ENCODE peak calls at places on chromosomes 12 and 14, in four cellular contexts. O, G, K and H are unnamed samples.

GRCh38 chr14:95315156-95315555 is 4.6 kb downstream of the CLMN start:
- DNase-seq in K (no peak), G (no peak), O (no peak), H (no peak)

GRCh38 chr12:51393676-51394545 is 2.7 kb upstream of the GALNT6 start:
- DNase-seq in G (peak; percentile 22), O (peak; percentile 63), K (no peak), H (no peak)

GRCh38 chr12:57223191-57224165 is 6.0 kb upstream of the SHMT2 start:
- DNase-seq in K (no peak), O (no peak), G (no peak), H (no peak)

GRCh38 chr12:99444859-99445316 is 202.7 kb upstream of the GARIN6 start:
- DNase-seq in O (no peak), G (no peak), K (peak; percentile 76), H (no peak)

GRCh38 chr12:29158364-29158763 is 9.3 kb downstream of the FAR2 start:
- DNase-seq in O (no peak), G (no peak), K (no peak), H (no peak)

GRCh38 chr12:109604902-109605536 is 31.4 kb downstream of the MVK start:
- DNase-seq in G (no peak), K (no peak), O (no peak), H (peak; percentile 83)

GRCh38 chr12:52360663-52361271 is 6.5 kb downstream of the KRT85 start:
- DNase-seq in K (no peak), G (no peak), O (no peak), H (peak; percentile 38)

GRCh38 chr14:101858791-101859537 is 97.5 kb downstream of the PPP2R5C start:
- DNase-seq in O (no peak), K (no peak), G (no peak), H (no peak)

GRCh38 chr14:100078997-100079561 is 13.9 kb downstream of the EVL start:
- DNase-seq in O (no peak), K (no peak), G (peak; percentile 16), H (peak; percentile 82)

GRCh38 chr12:117063162-117063911 is 35.9 kb downstream of the TESC start:
- DNase-seq in K (no peak), G (no peak), O (no peak), H (no peak)

GRCh38 chr14:22871962-22872832 is 657 bp downstream of the LRP10 start:
- DNase-seq in O (no peak), G (peak; percentile 93), K (peak; percentile 90), H (peak; percentile 94)

GRCh38 chr12:29961231-29961630 is 177.5 kb upstream of the TMTC1 start:
- DNase-seq in K (no peak), G (no peak), O (no peak), H (no peak)

GRCh38 chr12:111093428-111094142 is 173.2 kb upstream of the MYL2 start:
- DNase-seq in O (no peak), K (no peak), G (no peak), H (no peak)

GRCh38 chr14:21672116-21672515 is 1.5 kb downstream of the OR4E1 start:
- DNase-seq in G (no peak), O (no peak), K (no peak), H (no peak)

GRCh38 chr14:64722842-64723447 is 18.7 kb downstream of the PLEKHG3 start:
- DNase-seq in G (no peak), K (no peak), O (no peak), H (no peak)

GRCh38 chr14:61456720-61457119 is 135.3 kb downstream of the PRKCH start:
- DNase-seq in O (no peak), G (peak; percentile 93), K (peak; percentile 76), H (peak; percentile 75)

GRCh38 chr12:24025153-24025798 is 75.8 kb upstream of the SOX5 start:
- DNase-seq in G (no peak), K (no peak), O (no peak), H (no peak)

GRCh38 chr12:1590083-1590979 is 4.0 kb downstream of the FBXL14 start:
- DNase-seq in G (peak; percentile 60), O (no peak), K (no peak), H (peak; percentile 30)

GRCh38 chr12:49059385-49060232 is 985 bp downstream of the KMT2D start:
- DNase-seq in K (peak; percentile 34), O (no peak), G (peak; percentile 34), H (peak; percentile 41)

GRCh38 chr12:52207895-52208294 is 16.1 kb upstream of the KRT80 start:
- DNase-seq in K (no peak), O (no peak), G (no peak), H (peak; percentile 64)

GRCh38 chr12:47378907-47379306 is 299.1 kb upstream of the AMIGO2 start:
- DNase-seq in G (no peak), K (peak; percentile 31), O (no peak), H (no peak)

GRCh38 chr14:53147893-53148292 is 5.2 kb downstream of the DDHD1 start:
- DNase-seq in G (no peak), O (no peak), K (no peak), H (no peak)

GRCh38 chr14:53148612-53149202 is 4.4 kb downstream of the DDHD1 start:
- DNase-seq in G (no peak), O (no peak), K (no peak), H (no peak)

GRCh38 chr14:53146739-53147138 is 6.4 kb downstream of the DDHD1 start:
- DNase-seq in G (no peak), O (no peak), K (no peak), H (no peak)

GRCh38 chr14:53149656-53150319 is 3.3 kb downstream of the DDHD1 start:
- DNase-seq in O (no peak), K (no peak), G (no peak), H (no peak)

DNA sequence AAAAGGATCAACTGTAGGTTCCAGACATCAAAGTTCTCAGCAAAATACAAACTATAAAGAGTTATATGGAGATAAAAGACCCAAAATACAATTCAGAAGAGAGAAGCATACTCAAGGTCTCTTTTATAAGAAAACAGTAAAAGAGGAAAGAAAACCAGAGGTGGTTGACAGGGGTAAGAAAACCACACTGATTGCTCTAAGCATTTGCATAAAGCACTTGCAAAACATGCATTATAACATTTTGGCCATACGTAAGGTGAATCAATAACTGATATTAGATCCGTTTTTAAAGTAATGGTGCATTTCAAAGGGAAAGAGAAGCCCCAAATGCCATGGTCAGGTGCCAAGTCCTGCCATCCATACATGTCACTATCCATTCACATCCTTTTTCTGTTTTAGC is 5.9 kb downstream of the DDHD1 start:
- DNase-seq in O (no peak), G (no peak), K (no peak), H (no peak)
- H3K4me3 ChIP-seq in O (no peak overlapping the region), G (no peak overlapping the region), K (no peak overlapping the region), H (no peak overlapping the region)

DNA sequence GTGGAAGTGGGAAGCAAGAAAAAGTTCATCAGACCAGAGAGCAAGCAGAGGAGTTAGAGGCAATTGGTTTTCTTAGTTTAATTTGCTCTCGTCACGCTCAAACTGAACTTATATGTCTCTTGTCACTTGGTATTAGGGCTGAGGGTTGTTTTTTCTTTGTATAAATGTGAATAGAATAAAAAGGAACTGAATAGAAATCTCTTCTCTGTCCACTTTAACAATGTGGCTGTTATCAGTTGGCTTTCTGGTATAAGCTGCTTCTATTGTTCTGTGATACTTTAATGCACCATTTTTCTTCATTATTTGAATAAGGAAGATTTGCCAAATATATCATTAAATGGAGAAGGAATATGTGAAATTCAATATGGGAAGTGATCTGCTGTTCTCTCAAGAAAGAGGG is 115.2 kb downstream of the AKAP6 start:
- DNase-seq in O (no peak), G (no peak), K (no peak), H (no peak)
- H3K27ac ChIP-seq in O (no peak overlapping the region), G (no peak overlapping the region), K (no peak overlapping the region), H (no peak overlapping the region)

GRCh38 chr12:20445693-20446092 is 77.4 kb downstream of the PDE3A start:
- DNase-seq in G (no peak), K (no peak), O (no peak), H (no peak)

GRCh38 chr12:20446836-20447235 is 78.5 kb downstream of the PDE3A start:
- DNase-seq in K (no peak), G (no peak), O (no peak), H (no peak)

GRCh38 chr12:20443216-20443615 is 74.9 kb downstream of the PDE3A start:
- DNase-seq in G (no peak), K (no peak), O (no peak), H (no peak)

GRCh38 chr12:20443792-20444191 is 75.5 kb downstream of the PDE3A start:
- DNase-seq in G (no peak), O (no peak), K (no peak), H (no peak)

GRCh38 chr12:20444595-20445170 is 76.3 kb downstream of the PDE3A start:
- DNase-seq in G (no peak), O (no peak), K (no peak), H (no peak)
- H3K4me1 ChIP-seq in G (no peaks in the 10 kb centered on the region), O (no peaks in the 10 kb centered on the region), K (peaks cover 2% of the 10 kb centered on the region), H (no peaks in the 10 kb centered on the region)

GRCh38 chr12:108594960-108595710 is 2.7 kb downstream of the TMEM119 start:
- DNase-seq in K (no peak), G (no peak), O (no peak), H (no peak)
- H3K4me3 ChIP-seq in K (no peak overlapping the region), G (no peak overlapping the region), O (no peak overlapping the region), H (no peak overlapping the region)

GRCh38 chr12:64695550-64695949 is 63.7 kb downstream of the GNS start:
- DNase-seq in O (no peak), G (no peak), K (no peak), H (no peak)

GRCh38 chr12:64691793-64692583 is 67.2 kb downstream of the GNS start:
- DNase-seq in G (no peak), K (no peak), O (no peak), H (peak; percentile 35)

GRCh38 chr12:64694130-64695078 is 64.8 kb downstream of the GNS start:
- DNase-seq in O (no peak), G (no peak), K (no peak), H (no peak)

GRCh38 chr12:64699504-64700115 is 59.6 kb downstream of the GNS start:
- DNase-seq in G (no peak), O (no peak), K (no peak), H (no peak)

DNA sequence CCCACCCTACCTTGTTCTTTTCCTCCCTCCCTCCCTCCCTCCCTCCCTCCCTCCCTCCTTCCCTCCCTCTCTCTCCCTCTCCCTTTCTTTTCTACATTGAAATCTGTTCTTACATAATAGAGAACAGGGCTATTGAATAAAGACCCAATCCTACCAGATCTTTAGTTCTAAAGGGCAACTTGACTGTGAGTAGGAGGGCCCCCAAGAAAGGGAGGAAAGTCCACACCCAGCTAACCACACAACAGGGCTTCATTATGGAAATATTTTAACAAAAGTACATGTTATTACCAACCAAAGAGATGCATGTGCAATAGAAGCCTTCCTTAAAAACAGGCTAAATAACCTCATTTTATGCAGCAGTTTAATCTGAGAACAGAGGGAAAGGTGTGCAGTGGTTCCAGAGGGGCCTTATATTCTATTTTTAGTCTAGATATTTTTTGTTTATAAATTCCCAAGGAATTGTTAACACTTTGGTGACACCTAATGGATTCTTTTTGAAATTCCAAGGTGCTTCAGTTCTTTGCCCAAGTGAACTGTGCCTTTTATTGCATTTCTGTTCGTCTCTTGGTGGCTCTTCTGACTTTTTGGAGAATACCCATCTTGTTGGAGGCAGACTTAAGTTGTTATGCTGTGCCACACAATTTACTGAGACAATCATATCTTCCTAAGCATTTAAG is 63.0 kb downstream of the GNS start:
- DNase-seq in K (peak; percentile 53), O (no peak), G (no peak), H (peak; percentile 34)
- H3K27ac ChIP-seq in K (peak overlapping the region; percentile 38), O (peak overlapping the region; percentile 46), G (no peak overlapping the region), H (no peak overlapping the region)

DNA sequence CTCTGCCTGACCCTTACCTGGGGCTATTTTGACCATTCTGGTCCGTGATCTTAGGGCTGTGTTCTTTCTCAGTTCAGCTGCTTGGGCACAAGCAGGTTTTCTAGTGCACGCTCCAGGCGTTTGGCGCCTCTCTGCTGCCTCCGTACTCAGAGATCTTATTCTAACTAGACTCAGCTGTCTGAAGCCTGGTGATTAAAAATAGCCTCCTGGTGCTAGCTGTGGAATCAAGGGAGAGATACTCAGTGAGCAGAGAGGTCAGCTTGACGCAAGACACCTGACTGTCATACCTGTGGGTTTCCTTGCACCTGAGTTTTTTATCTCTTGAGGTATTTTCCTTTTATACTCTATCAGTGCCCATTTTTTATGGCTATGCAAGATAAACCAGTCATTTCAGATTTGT is 144.8 kb downstream of the ETV6 start:
- DNase-seq in G (no peak), O (no peak), K (no peak), H (no peak)
- H3K4me1 ChIP-seq in G (peaks cover 24% of the 10 kb centered on the region), O (peaks cover 5% of the 10 kb centered on the region), K (peaks cover 21% of the 10 kb centered on the region), H (peaks cover 45% of the 10 kb centered on the region)